ENCODE peak calls at places on chromosomes 1 and 21, in seven cellular contexts. E is lower leg skin, K is fibroblast of lung, J is thoracic aorta, W is transverse colon, H is GM12865, U is choroid plexus epithelial cell. X is an unnamed sample.

GRCh38 chr21:34960672-34961071 is 88.4 kb downstream of the RUNX1 start:
- DNase-seq in W (no peak), U (no peak), H (no peak), K (no peak), E (no peak), J (no peak), X (no peak)

GRCh38 chr1:39104158-39105060 is 78.3 kb downstream of the NDUFS5 start:
- DNase-seq in K (no peak), H (no peak), E (no peak), U (peak; percentile 42), W (peak; percentile 34), J (no peak), X (peak; percentile 29)

GRCh38 chr1:212671342-212672031 is 28.2 kb downstream of the BATF3 start:
- DNase-seq in W (peak; percentile 25), K (peak; percentile 81), H (peak; percentile 37), J (no peak), E (peak; percentile 34), U (peak; percentile 31), X (no peak)

GRCh38 chr1:171441278-171441677 is 44.1 kb upstream of the PRRC2C start:
- DNase-seq in J (no peak), U (peak; percentile 67), W (no peak), K (peak; percentile 84), H (no peak), E (no peak), X (no peak)

GRCh38 chr21:46205766-46206162 is 21.5 kb upstream of the SPATC1L start:
- DNase-seq in E (no peak), K (no peak), J (no peak), U (no peak), H (no peak), W (peak; percentile 3), X (no peak)

GRCh38 chr1:155002479-155003226 is at the start of gene ZBTB7B:
- DNase-seq in W (peak; percentile 54), J (no peak), E (no peak), U (peak; percentile 21), K (peak; percentile 35), H (peak; percentile 48), X (no peak)

GRCh38 chr1:9006956-9007615 is 19.1 kb downstream of the SLC2A7 start:
- DNase-seq in H (no peak), W (no peak), K (no peak), U (no peak), E (no peak), J (no peak), X (no peak)

GRCh38 chr1:245201201-245201600 is 46.4 kb downstream of the KIF26B start:
- DNase-seq in J (no peak), H (no peak), E (no peak), U (no peak), K (no peak), W (no peak), X (no peak)

GRCh38 chr1:64841330-64842065 is 96.6 kb downstream of the RAVER2 start:
- DNase-seq in K (no peak), H (no peak), W (no peak), E (no peak), J (no peak), U (peak; percentile 36), X (no peak)

GRCh38 chr1:154342836-154343472 is 17.6 kb downstream of the ATP8B2 start:
- DNase-seq in H (no peak), J (no peak), U (no peak), W (peak; percentile 61), K (no peak), E (no peak), X (peak; percentile 57)

GRCh38 chr1:65050735-65051134 is 84.4 kb upstream of the JAK1 start:
- DNase-seq in K (no peak), H (no peak), E (no peak), J (no peak), U (no peak), W (no peak), X (no peak)

GRCh38 chr1:2796890-2797740 is 4.4 kb downstream of the TTC34 start:
- DNase-seq in H (no peak), E (no peak), J (no peak), K (no peak), W (no peak), U (no peak), X (no peak)

GRCh38 chr1:83996175-83996574 is 2.8 kb downstream of the TTLL7 start:
- DNase-seq in H (no peak), W (no peak), E (no peak), K (no peak), U (no peak), J (no peak), X (no peak)

GRCh38 chr1:21280011-21280471 is 10.2 kb downstream of the ECE1 start:
- DNase-seq in W (peak; percentile 52), U (no peak), J (no peak), E (no peak), K (no peak), H (no peak), X (no peak)

GRCh38 chr1:61448934-61449368 is 276.0 kb downstream of the TM2D1 start:
- DNase-seq in W (peak; percentile 37), H (no peak), J (peak; percentile 53), E (peak; percentile 89), K (peak; percentile 20), U (no peak), X (no peak)

GRCh38 chr1:192610114-192610958 is 25.6 kb upstream of the RGS13 start:
- DNase-seq in K (peak; percentile 23), E (no peak), U (peak; percentile 63), W (no peak), J (no peak), H (peak; percentile 51), X (peak; percentile 26)

GRCh38 chr1:50968884-50969610 is 998 bp upstream of the CDKN2C start:
- DNase-seq in W (peak; percentile 58), J (no peak), H (peak; percentile 73), E (no peak), U (peak; percentile 34), K (peak; percentile 45), X (peak; percentile 48)

GRCh38 chr1:224873645-224874369 is 55.7 kb upstream of the DNAH14 start:
- DNase-seq in U (peak; percentile 40), W (no peak), H (no peak), J (no peak), E (no peak), K (peak; percentile 74), X (peak; percentile 49)

GRCh38 chr1:230972855-230973271 is 5.8 kb downstream of the TTC13 start:
- DNase-seq in K (peak; percentile 25), J (no peak), H (peak; percentile 65), W (peak; percentile 31), U (no peak), E (no peak), X (no peak)

GRCh38 chr1:196002906-196003305 is 605.3 kb downstream of the KCNT2 start:
- DNase-seq in H (no peak), U (peak; percentile 24), W (no peak), K (peak; percentile 6), E (no peak), J (no peak), X (no peak)

GRCh38 chr21:41684381-41685245 is 82.2 kb downstream of the RIPK4 start:
- DNase-seq in H (no peak), U (peak; percentile 58), J (no peak), K (peak; percentile 82), E (no peak), W (peak; percentile 51), X (peak; percentile 69)

GRCh38 chr1:8880068-8880676 is 1.7 kb upstream of the ENO1 start:
- DNase-seq in J (peak; percentile 50), E (peak; percentile 64), U (peak; percentile 96), K (peak; percentile 97), W (peak; percentile 48), H (peak; percentile 61), X (peak; percentile 80)

DNA sequence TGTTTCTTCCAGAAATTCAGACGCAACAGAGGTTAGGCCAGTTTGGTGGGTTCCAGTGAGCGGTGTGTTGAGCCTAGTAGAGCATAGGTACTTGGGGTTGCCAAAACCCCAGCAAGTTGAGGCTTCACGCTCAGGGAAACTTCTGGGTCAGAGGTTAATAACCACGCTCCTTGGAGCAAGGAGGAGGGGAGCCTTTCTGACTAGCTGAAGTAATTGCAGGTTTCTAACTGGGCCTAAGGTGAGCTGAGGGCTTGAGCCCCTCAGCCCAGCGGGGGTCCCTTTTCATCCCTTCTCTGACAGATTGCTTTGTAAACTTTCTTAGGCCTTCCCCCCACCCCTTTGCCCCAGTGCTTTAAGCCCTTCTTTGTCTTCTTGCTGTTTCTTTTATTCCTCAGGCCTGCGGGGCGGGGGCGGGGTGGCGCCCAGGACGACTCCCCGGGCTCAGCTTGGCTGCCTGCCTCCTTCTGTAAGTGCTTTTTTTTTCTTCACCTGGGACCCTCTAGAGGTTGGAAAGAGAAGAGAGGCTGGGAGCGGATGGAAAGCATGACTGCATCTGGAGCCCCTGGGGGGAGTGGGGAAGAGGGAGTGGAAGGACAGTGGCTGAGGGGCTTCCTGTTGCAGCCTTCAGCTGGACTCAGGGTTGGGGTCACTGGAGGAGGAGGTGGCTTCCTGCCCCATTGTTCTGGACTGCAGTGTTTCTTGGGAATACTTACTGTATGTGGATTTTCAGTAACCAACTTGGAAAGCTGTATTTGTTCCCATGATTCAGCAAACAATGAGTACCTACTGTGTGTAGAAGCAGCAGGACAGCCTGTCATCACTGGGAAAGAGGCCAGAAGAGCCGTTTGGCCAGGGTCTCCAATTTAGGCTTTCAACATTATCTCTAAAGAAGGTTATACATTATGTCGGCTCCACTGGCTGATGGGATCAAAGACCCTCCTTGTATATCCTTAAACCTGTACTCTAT is 1.4 kb upstream of the ZNF436 start:
- DNase-seq in J (no peak), U (peak; percentile 53), K (peak; percentile 62), H (no peak), E (no peak), W (peak; percentile 26), X (peak; percentile 43)
- H3K4me3 ChIP-seq in J (peak overlapping the region; percentile 91), U (peak overlapping the region; percentile 98), K (no peak overlapping the region), H (no peak overlapping the region), E (no peak overlapping the region), W (no peak overlapping the region), X (no peak overlapping the region)

GRCh38 chr1:93692451-93692861 is 10.8 kb upstream of the BCAR3 start:
- DNase-seq in W (no peak), K (peak; percentile 31), E (no peak), J (no peak), H (no peak), U (no peak), X (no peak)
- H3K4me3 ChIP-seq in W (no peak overlapping the region), K (no peak overlapping the region), E (no peak overlapping the region), J (peak overlapping the region; percentile 51), H (no peak overlapping the region), U (no peak overlapping the region), X (no peak overlapping the region)

DNA sequence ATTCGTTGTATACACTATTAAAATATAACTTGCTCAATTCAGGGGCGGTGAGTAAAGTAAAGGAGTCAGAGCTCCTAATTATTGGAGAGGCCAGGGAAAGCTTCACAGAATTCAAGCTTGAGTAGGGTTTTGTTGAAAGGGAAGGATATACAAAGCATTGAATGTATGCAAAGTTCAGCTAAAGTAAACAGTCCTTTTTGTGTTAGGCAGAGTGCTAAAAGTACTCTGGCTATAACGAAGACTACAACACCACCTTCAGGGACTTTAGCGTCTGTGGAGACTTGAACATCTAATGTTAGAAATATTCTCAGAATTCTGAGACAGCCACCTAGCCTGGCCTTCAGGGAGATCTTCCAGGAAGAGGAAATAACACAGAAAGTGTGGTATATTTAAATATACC is 1.1 kb downstream of the FALEC start:
- DNase-seq in H (peak; percentile 39), U (peak; percentile 72), W (no peak), E (no peak), K (peak; percentile 26), J (no peak), X (peak; percentile 15)
- H3K4me3 ChIP-seq in H (peak overlapping the region; percentile 67), U (peak overlapping the region; percentile 79), W (peak overlapping the region; percentile 54), E (no peak overlapping the region), K (peak overlapping the region; percentile 57), J (peak overlapping the region; percentile 94), X (no peak overlapping the region)

DNA sequence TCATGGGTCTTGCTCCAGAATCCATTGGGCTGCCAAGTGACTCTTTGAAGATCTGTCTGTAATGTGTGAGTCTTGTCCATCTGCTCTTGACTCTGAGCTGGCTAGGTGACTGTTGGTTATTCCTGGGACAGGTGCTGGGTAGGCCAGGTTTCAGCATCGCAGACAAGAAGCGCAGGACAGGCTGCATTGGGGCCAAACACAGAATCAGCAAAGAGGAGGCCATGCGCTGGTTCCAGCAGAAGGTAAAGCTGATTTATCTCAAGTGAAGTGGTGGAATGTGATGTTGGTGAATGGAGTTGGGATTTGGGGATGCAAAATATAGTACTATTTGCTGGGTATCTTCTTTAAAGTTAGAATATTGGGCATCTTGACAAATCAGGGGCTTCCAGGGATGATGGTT is 4.1 kb downstream of the RPL11 start:
- DNase-seq in W (no peak), H (no peak), U (no peak), K (no peak), J (no peak), E (no peak), X (no peak)
- H3K4me3 ChIP-seq in W (no peak overlapping the region), H (no peak overlapping the region), U (no peak overlapping the region), K (no peak overlapping the region), J (no peak overlapping the region), E (no peak overlapping the region), X (no peak overlapping the region)

X was measured in small intestine.